ENCODE peak calls at places on chromosomes 1 and 21, in ten cellular contexts. M, G, D, B, O, A, Q, S, K and X are unnamed samples.

GRCh38 chr1:40939320-40940059 is 40.0 kb upstream of the CTPS1 start:
- DNase-seq in G (no peak), M (no peak), A (no peak), O (peak), S (no peak), Q (peak), D (no peak), B (no peak), K (no peak), X (no peak)

GRCh38 chr1:214510914-214511638 is 40.3 kb downstream of the PTPN14 start:
- DNase-seq in M (no peak), O (no peak), B (no peak), G (no peak), K (no peak), D (no peak), Q (no peak), A (no peak), S (no peak), X (no peak)

GRCh38 chr1:11999236-11999635 is 19.0 kb downstream of the MFN2 start:
- DNase-seq in B (no peak), D (no peak), O (no peak), G (no peak), K (no peak), S (no peak), Q (no peak), M (no peak), A (no peak), X (no peak)

GRCh38 chr1:162708286-162708685 is 76.0 kb downstream of the DDR2 start:
- DNase-seq in D (no peak), B (no peak), K (no peak), S (no peak), G (no peak), A (no peak), M (no peak), Q (no peak), O (no peak), X (no peak)

GRCh38 chr1:235831148-235831547 is 35.6 kb downstream of the LYST start:
- DNase-seq in K (no peak), O (peak), M (peak), A (no peak), G (no peak), B (no peak), Q (no peak), D (no peak), S (peak), X (no peak)

GRCh38 chr21:33762798-33763572 is 120.7 kb downstream of the ITSN1 start:
- DNase-seq in M (no peak), B (no peak), O (peak), S (no peak), Q (no peak), K (no peak), A (no peak), D (no peak), G (no peak), X (no peak)

GRCh38 chr1:199700551-199700950 is 327.0 kb upstream of the NR5A2 start:
- DNase-seq in B (no peak), D (no peak), K (no peak), S (no peak), Q (no peak), O (peak), M (no peak), A (no peak), G (no peak), X (no peak)

GRCh38 chr1:175145899-175146298 is 46.7 kb downstream of the KIAA0040 start:
- DNase-seq in B (no peak), D (no peak), S (no peak), Q (no peak), M (no peak), A (no peak), K (no peak), G (no peak), O (peak), X (no peak)

GRCh38 chr1:245198755-245199516 is 44.2 kb downstream of the KIF26B start:
- DNase-seq in K (no peak), M (no peak), G (no peak), Q (no peak), A (no peak), S (no peak), D (no peak), B (no peak), O (no peak), X (no peak)

GRCh38 chr1:90850925-90851710 is 134.0 kb upstream of the BARHL2 start:
- DNase-seq in S (peak), K (peak), A (peak), G (peak), M (peak), Q (peak), O (peak), D (peak), B (peak), X (peak)

GRCh38 chr1:64745181-64745985 is 508 bp downstream of the RAVER2 start:
- DNase-seq in Q (peak), D (peak), O (peak), M (no peak), S (peak), A (no peak), B (peak), G (no peak), K (peak), X (no peak)

GRCh38 chr1:65079941-65080340 is 68.1 kb upstream of the AK4 start:
- DNase-seq in K (no peak), O (peak), Q (no peak), G (no peak), M (no peak), S (no peak), D (no peak), A (no peak), B (no peak), X (no peak)

GRCh38 chr1:78918157-78918556 is 88.4 kb downstream of the ADGRL4 start:
- DNase-seq in S (no peak), B (no peak), M (no peak), K (no peak), O (peak), Q (no peak), A (no peak), G (no peak), D (no peak), X (no peak)

GRCh38 chr1:193183019-193183643 is 3.3 kb downstream of the B3GALT2 start:
- DNase-seq in G (no peak), M (no peak), Q (no peak), K (peak), D (peak), O (peak), A (no peak), S (no peak), B (peak), X (no peak)